ENCODE peak calls at places on chromosomes 7 and 10, in five cellular contexts. Q is keratinocyte, G is astrocyte, H is uterus, P is upper lobe of right lung. I is an unnamed sample. For H3K36me3 and H3K27me3, the result is how much of the 10 kb centered on the place peaks cover.

GRCh38 chr10:49552277-49552676 is 13.4 kb upstream of the ERCC6 start:
- DNase-seq in Q (peak), G (peak), H (no peak), P (no peak), I (peak)

GRCh38 chr7:73865738-73866445 is 4.9 kb downstream of the TMEM270 start:
- DNase-seq in Q (no peak), G (peak), H (no peak), P (no peak), I (no peak)

GRCh38 chr7:78529392-78529791 is 730.8 kb downstream of the PHTF2 start:
- DNase-seq in Q (no peak), G (peak), H (no peak), P (no peak), I (no peak)

GRCh38 chr10:78551184-78552005 is 517.4 kb upstream of the ZMIZ1 start:
- DNase-seq in Q (no peak), G (no peak), H (peak), P (no peak), I (no peak)

GRCh38 chr10:114881462-114881861 is 56.5 kb upstream of the TRUB1 start:
- DNase-seq in Q (no peak), G (no peak), H (peak), P (no peak), I (no peak)

GRCh38 chr7:135905858-135906257 is 71.3 kb downstream of the MTPN start:
- DNase-seq in Q (no peak), G (no peak), H (no peak), P (no peak), I (no peak)

GRCh38 chr7:4634166-4634565 is 47.9 kb upstream of the FOXK1 start:
- DNase-seq in Q (no peak), G (peak), H (no peak), P (no peak), I (no peak)

GRCh38 chr7:14177876-14178275 is 188.4 kb upstream of the ETV1 start:
- DNase-seq in Q (no peak), G (no peak), H (no peak), P (no peak), I (no peak)

GRCh38 chr7:40579401-40579800 is 444.6 kb downstream of the SUGCT start:
- DNase-seq in Q (no peak), G (peak), H (no peak), P (no peak), I (no peak)

GRCh38 chr7:25959168-25959734 is 192.7 kb upstream of the NFE2L3 start:
- DNase-seq in Q (no peak), G (no peak), H (no peak), P (no peak), I (no peak)

GRCh38 chr10:29896053-29896452 is 163.3 kb downstream of the JCAD start:
- DNase-seq in Q (no peak), G (peak), H (no peak), P (no peak), I (no peak)

GRCh38 chr7:128204455-128204854 is 36.6 kb upstream of the LEP start:
- DNase-seq in Q (no peak), G (no peak), H (no peak), P (no peak), I (no peak)

GRCh38 chr7:155833651-155834050 is 21.4 kb upstream of the SHH start:
- DNase-seq in Q (no peak), G (no peak), H (no peak), P (no peak), I (no peak)

GRCh38 chr10:103661198-103661950 is 167.9 kb downstream of the NEURL1 start:
- DNase-seq in Q (no peak), G (peak), H (peak), P (peak), I (peak)

GRCh38 chr7:73533742-73534141 is 11.6 kb upstream of the BAZ1B start:
- DNase-seq in Q (no peak), G (no peak), H (no peak), P (no peak), I (no peak)

GRCh38 chr10:78457804-78458483 is 424.3 kb downstream of the RPS24 start:
- DNase-seq in Q (no peak), G (peak), H (no peak), P (no peak), I (peak)

GRCh38 chr7:144148224-144148827 is 25.4 kb downstream of the OR2A14 start:
- DNase-seq in Q (no peak), G (no peak), H (no peak), P (no peak), I (no peak)

GRCh38 chr7:129263168-129263567 is 38.3 kb downstream of the AHCYL2 start:
- DNase-seq in Q (no peak), G (no peak), H (no peak), P (no peak), I (no peak)

GRCh38 chr10:79047875-79048638 is 20.7 kb upstream of the ZMIZ1 start:
- DNase-seq in Q (no peak), G (no peak), H (peak), P (peak), I (no peak)

GRCh38 chr10:12181065-12181775 is 14.5 kb downstream of the NUDT5 start:
- DNase-seq in Q (no peak), G (peak), H (no peak), P (peak), I (no peak)

GRCh38 chr7:129160161-129160911 is 15.8 kb downstream of the TSPAN33 start:
- DNase-seq in Q (no peak), G (no peak), H (no peak), P (no peak), I (no peak)

GRCh38 chr7:107372298-107372697 is 97.6 kb upstream of the GPR22 start:
- DNase-seq in Q (no peak), G (peak), H (no peak), P (no peak), I (no peak)

GRCh38 chr7:10939237-10939910 is 34.3 kb upstream of the PHF14 start:
- DNase-seq in Q (no peak), G (no peak), H (no peak), P (no peak), I (no peak)

GRCh38 chr10:69124558-69125121 is 662 bp downstream of the VPS26A start:
- DNase-seq in Q (no peak), G (peak), H (peak), P (peak), I (no peak)

GRCh38 chr7:107090452-107090851 is 45.9 kb downstream of the PRKAR2B start:
- DNase-seq in Q (no peak), G (no peak), H (no peak), P (no peak), I (no peak)

GRCh38 chr10:110803830-110804338 is 67.8 kb upstream of the PDCD4 start:
- DNase-seq in Q (no peak), G (no peak), H (peak), P (no peak), I (no peak)

GRCh38 chr7:79414910-79415309 is 38.6 kb downstream of the MAGI2 start:
- DNase-seq in Q (no peak), G (no peak), H (no peak), P (no peak), I (no peak)

GRCh38 chr10:126059101-126059826 is 162.9 kb downstream of the FANK1 start:
- DNase-seq in Q (no peak), G (peak), H (no peak), P (no peak), I (peak)

GRCh38 chr10:541041-541440 is 148.4 kb downstream of the DIP2C start:
- DNase-seq in Q (no peak), G (no peak), H (no peak), P (no peak), I (no peak)

DNA sequence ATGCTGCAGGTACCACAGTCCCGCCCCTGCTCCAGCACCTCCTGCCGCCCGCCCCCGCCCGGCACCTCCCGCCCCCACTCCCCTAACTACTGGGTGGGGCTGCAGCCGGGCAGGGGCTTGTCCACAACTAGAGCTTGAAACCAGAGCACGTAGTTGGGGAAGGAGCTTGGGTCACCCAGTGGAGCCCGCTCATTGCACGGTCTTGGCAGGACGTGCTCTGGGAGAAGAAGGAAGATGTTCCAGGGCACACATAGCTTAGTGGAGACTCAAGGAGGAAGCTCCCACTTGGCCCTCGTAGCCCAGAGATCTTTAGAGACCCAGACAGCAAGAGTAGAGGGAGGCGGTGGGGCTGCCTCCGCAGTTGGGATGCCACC is 692 bp downstream of the IGFBP1 start:
- DNase-seq in Q (no peak), G (no peak), H (no peak), P (no peak), I (no peak)
- H3K36me3 ChIP-seq in Q (under half), G (under half), H (under half), P (under half), I (under half)

GRCh38 chr10:33133557-33133956 is 175.5 kb upstream of the ITGB1 start:
- DNase-seq in Q (no peak), G (peak), H (no peak), P (no peak), I (no peak)

GRCh38 chr10:33129987-33130386 is 172.0 kb upstream of the ITGB1 start:
- DNase-seq in Q (no peak), G (peak), H (no peak), P (no peak), I (no peak)

GRCh38 chr10:33134011-33134751 is 176.2 kb upstream of the ITGB1 start:
- DNase-seq in Q (peak), G (peak), H (peak), P (peak), I (no peak)

GRCh38 chr10:33129181-33129928 is 171.3 kb upstream of the ITGB1 start:
- DNase-seq in Q (peak), G (peak), H (peak), P (no peak), I (peak)

DNA sequence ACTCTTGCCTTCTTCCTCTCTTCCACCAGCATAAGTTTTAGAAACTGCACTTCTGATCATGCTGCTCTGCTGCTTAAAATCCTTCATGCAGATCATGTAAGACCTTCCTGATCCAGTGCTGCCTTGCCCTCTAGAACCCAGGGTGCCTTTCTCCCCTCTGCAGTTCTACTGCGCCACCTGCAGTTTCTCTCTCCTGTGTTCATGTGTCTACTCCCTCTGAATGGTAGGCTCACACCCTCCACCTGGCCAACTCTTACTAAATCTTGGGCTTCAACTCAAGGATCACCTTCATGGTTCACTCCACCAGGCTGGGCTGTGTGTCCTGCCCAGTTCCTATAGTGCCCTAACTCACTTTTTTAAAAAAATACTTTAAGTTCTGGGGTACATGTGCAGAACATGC is 174.6 kb upstream of the ITGB1 start:
- DNase-seq in Q (no peak), G (no peak), H (no peak), P (no peak), I (no peak)
- TF ChIP-seq CTCF in Q (peak), G (no peak), H (no peak), P (no peak), I (no peak)

DNA sequence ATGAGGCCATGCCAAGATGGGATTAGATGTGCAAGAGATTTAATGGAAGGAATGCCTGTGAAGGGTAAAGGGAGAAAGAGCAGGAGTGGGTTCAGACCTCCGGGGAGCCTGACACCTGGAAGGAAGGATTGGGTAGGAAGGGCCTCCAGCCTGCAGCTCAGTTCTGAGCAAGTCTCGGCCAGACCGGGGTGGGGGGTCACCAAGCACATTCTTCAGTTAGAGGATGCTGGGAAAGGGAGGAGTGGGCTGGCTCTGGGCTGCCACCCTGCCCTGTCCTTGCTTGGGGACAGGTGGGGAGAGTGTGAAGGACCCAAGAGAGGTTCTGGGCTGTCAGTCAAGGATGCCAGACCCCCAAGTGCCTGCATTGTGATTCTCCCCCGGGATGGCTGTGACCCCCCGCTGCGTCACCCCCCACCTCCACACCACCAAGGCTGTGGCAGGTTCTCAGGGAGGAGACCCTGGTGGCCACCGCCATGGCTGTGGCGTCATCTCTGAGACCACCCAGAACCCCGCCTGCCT is 16.5 kb upstream of the PRKAG2 start:
- DNase-seq in Q (no peak), G (no peak), H (no peak), P (no peak), I (no peak)
- H3K27me3 ChIP-seq in Q (under half), G (under half), H (under half), P (under half), I (under half)

GRCh38 chr7:157370761-157371160 is 34.0 kb downstream of the DNAJB6 start:
- DNase-seq in Q (no peak), G (no peak), H (no peak), P (no peak), I (no peak)
- H3K36me3 ChIP-seq in Q (half or more), G (under half), H (under half), P (half or more), I (under half)

GRCh38 chr10:80158126-80158525 is 25.6 kb downstream of the PLAC9 start:
- DNase-seq in Q (no peak), G (no peak), H (no peak), P (no peak), I (no peak)

GRCh38 chr10:80160361-80161128 is 28.0 kb downstream of the PLAC9 start:
- DNase-seq in Q (no peak), G (no peak), H (no peak), P (no peak), I (no peak)

GRCh38 chr10:80159166-80159888 is 26.8 kb downstream of the PLAC9 start:
- DNase-seq in Q (no peak), G (no peak), H (no peak), P (no peak), I (no peak)

GRCh38 chr10:80157561-80157960 is 25.0 kb downstream of the PLAC9 start:
- DNase-seq in Q (no peak), G (no peak), H (no peak), P (no peak), I (no peak)

DNA sequence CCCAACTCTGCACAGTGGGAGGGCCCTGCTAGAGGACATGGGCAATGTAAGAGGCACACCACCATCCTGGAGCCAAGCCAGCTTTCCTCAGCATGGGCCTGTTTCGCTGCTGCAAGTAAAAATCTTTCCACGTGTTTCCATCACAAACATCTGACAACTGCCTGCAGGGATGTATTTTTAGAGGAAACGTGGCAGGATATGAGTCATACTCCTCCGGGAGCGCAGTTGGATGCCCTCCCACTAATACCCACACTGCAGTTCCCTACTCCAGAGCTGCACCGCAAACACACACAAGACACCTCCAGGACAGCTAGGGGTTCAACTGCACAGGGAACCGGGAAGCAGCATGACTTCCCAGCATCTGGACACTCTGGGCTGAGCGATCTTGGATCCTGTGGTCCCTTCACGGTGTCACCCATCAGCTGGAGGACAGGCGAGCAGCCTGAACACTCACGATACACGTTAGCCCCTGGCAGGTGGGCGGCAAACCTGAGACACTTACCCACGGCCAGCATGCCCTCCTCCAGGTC is 26.1 kb downstream of the PLAC9 start:
- DNase-seq in Q (peak), G (peak), H (peak), P (no peak), I (peak)
- TF ChIP-seq CTCF in Q (no peak), G (no peak), H (no peak), P (no peak), I (no peak)

GRCh38 chr7:142108728-142109505 is 2.6 kb upstream of the MGAM2 start:
- DNase-seq in Q (no peak), G (no peak), H (no peak), P (no peak), I (no peak)

GRCh38 chr7:142112086-142112485 is 568 bp downstream of the MGAM2 start:
- DNase-seq in Q (no peak), G (no peak), H (no peak), P (no peak), I (no peak)

GRCh38 chr7:142111509-142111908 is at the start of gene MGAM2:
- DNase-seq in Q (no peak), G (no peak), H (no peak), P (no peak), I (no peak)

GRCh38 chr7:142110638-142111037 is 880 bp upstream of the MGAM2 start:
- DNase-seq in Q (no peak), G (no peak), H (no peak), P (no peak), I (no peak)

GRCh38 chr7:142110098-142110497 is 1.4 kb upstream of the MGAM2 start:
- DNase-seq in Q (no peak), G (no peak), H (no peak), P (no peak), I (no peak)
- H3K27me3 ChIP-seq in Q (under half), G (under half), H (under half), P (under half), I (under half)

GRCh38 chr7:2716906-2717292 is 28.9 kb downstream of the AMZ1 start:
- DNase-seq in Q (no peak), G (no peak), H (no peak), P (no peak), I (no peak)

GRCh38 chr7:2714636-2715035 is 26.6 kb downstream of the AMZ1 start:
- DNase-seq in Q (no peak), G (no peak), H (no peak), P (no peak), I (no peak)

GRCh38 chr7:2713978-2714377 is 26.0 kb downstream of the AMZ1 start:
- DNase-seq in Q (no peak), G (no peak), H (no peak), P (no peak), I (no peak)

GRCh38 chr7:2716488-2716887 is 28.5 kb downstream of the AMZ1 start:
- DNase-seq in Q (no peak), G (no peak), H (no peak), P (no peak), I (no peak)

DNA sequence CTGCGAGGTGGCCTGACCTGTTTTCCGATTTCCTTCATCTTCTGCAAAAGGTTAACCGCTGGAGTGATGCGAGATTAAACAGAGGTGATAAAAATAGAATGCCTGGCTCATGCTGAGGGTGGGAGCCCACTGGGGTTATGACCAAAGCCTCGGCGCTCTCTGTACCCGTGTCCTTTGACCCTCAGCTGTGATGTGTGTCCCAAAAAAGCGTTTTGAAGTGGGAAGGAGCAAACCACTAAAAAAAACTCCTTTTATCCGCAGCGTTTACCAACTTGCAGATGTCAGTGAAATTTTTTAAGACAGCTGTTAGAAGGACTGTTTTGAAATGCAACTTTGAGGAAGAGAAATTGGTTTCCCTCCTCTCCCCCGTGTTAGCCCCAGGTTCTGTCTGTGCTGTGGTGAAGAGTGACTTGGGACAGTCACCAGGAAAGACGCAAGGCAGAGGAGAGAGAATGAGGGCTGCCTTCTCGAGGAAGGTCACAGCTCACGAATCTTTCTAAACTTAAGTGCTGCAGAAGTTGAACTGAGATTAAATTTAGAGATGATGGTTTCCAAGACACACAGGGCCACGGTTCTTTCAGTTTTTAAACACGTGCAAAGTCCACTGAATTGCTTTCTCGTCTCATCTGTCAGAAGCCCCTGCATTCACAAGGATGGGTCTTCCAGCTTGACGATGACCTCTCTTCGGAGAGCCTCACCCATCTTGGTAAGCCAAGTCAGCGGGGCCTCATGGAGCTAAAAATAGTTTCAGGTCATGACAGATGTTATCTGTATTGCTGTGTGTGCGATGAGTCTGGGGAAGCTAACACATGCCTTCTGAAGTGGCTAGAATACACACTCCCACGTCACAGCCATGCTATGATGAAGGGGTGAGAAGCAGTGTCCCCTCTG is 27.6 kb downstream of the AMZ1 start:
- DNase-seq in Q (no peak), G (no peak), H (no peak), P (no peak), I (no peak)
- H3K36me3 ChIP-seq in Q (under half), G (under half), H (under half), P (under half), I (under half)

GRCh38 chr7:131338173-131338572 is 10.5 kb downstream of the MKLN1 start:
- DNase-seq in Q (no peak), G (no peak), H (no peak), P (no peak), I (no peak)
- TF ChIP-seq CTCF in Q (no peak), G (no peak), H (no peak), P (no peak), I (no peak)

GRCh38 chr7:157012113-157012547 is 1.7 kb upstream of the MNX1 start:
- DNase-seq in Q (no peak), G (no peak), H (no peak), P (no peak), I (no peak)

GRCh38 chr7:157009778-157010587 is 480 bp downstream of the MNX1 start:
- DNase-seq in Q (no peak), G (no peak), H (no peak), P (no peak), I (no peak)

GRCh38 chr7:157011333-157012112 is 1.1 kb upstream of the MNX1 start:
- DNase-seq in Q (no peak), G (no peak), H (no peak), P (no peak), I (no peak)

GRCh38 chr7:157009170-157009777 is 1.2 kb downstream of the MNX1 start:
- DNase-seq in Q (no peak), G (no peak), H (no peak), P (peak), I (no peak)

GRCh38 chr7:157010588-157011332 is at the start of gene MNX1:
- DNase-seq in Q (no peak), G (no peak), H (no peak), P (peak), I (no peak)
- H3K27me3 ChIP-seq in Q (half or more), G (half or more), H (half or more), P (half or more), I (half or more)